ENCODE peak calls at places on chromosomes 3 and 15, in eight cellular contexts. Z, X, A, U, G, K, S and V are unnamed samples.
A peak's percentile ranks its signal among the peaks of the same experiment; 100 is the strongest.

GRCh38 chr3:151316267-151316991 is at the start of gene GPR87:
- DNase-seq in Z (peak; percentile 34), X (no peak), A (peak; percentile 24), U (no peak), G (peak; percentile 78), K (peak; percentile 10), S (peak; percentile 18), V (no peak)

GRCh38 chr3:170560296-170560695 is 25.6 kb downstream of the SLC7A14 start:
- DNase-seq in Z (no peak), X (no peak), A (no peak), U (no peak), G (peak; percentile 43), K (no peak), S (no peak), V (no peak)

GRCh38 chr3:125437631-125438435 is 62.7 kb upstream of the ZNF148 start:
- DNase-seq in Z (peak; percentile 59), X (peak; percentile 27), A (peak; percentile 69), U (peak; percentile 79), G (peak; percentile 29), K (peak; percentile 73), S (peak; percentile 49), V (peak; percentile 44)

GRCh38 chr15:92954578-92954977 is 54.5 kb downstream of the CHD2 start:
- DNase-seq in Z (peak; percentile 40), X (no peak), A (no peak), U (no peak), G (peak; percentile 30), K (no peak), S (peak; percentile 18), V (no peak)

GRCh38 chr3:170695486-170696069 is 109.7 kb upstream of the SLC7A14 start:
- DNase-seq in Z (no peak), X (no peak), A (no peak), U (no peak), G (peak; percentile 34), K (no peak), S (no peak), V (no peak)

GRCh38 chr3:30282052-30282708 is 324.2 kb upstream of the TGFBR2 start:
- DNase-seq in Z (peak; percentile 96), X (no peak), A (peak; percentile 95), U (no peak), G (peak; percentile 96), K (no peak), S (no peak), V (no peak)

GRCh38 chr3:37984051-37984450 is 6.5 kb upstream of the VILL start:
- DNase-seq in Z (no peak), X (no peak), A (no peak), U (no peak), G (no peak), K (no peak), S (no peak), V (no peak)

GRCh38 chr3:193800138-193801043 is 207.4 kb downstream of the OPA1 start:
- DNase-seq in Z (no peak), X (no peak), A (no peak), U (no peak), G (no peak), K (no peak), S (no peak), V (no peak)

GRCh38 chr3:196803891-196804468 is 63.7 kb upstream of the SENP5 start:
- DNase-seq in Z (no peak), X (no peak), A (no peak), U (no peak), G (no peak), K (no peak), S (peak; percentile 49), V (no peak)

GRCh38 chr15:93312891-93313486 is 224.0 kb upstream of the RGMA start:
- DNase-seq in Z (no peak), X (no peak), A (peak; percentile 37), U (no peak), G (no peak), K (no peak), S (no peak), V (no peak)

GRCh38 chr3:141798455-141798854 is 35.2 kb downstream of the GRK7 start:
- DNase-seq in Z (no peak), X (no peak), A (peak; percentile 17), U (no peak), G (peak; percentile 14), K (peak; percentile 6), S (no peak), V (no peak)

GRCh38 chr15:91426412-91426811 is 326.4 kb downstream of the SV2B start:
- DNase-seq in Z (no peak), X (no peak), A (peak; percentile 42), U (no peak), G (peak; percentile 16), K (no peak), S (no peak), V (no peak)

GRCh38 chr3:195219351-195220045 is 51.5 kb downstream of the XXYLT1 start:
- DNase-seq in Z (no peak), X (no peak), A (no peak), U (no peak), G (no peak), K (no peak), S (no peak), V (no peak)

GRCh38 chr15:99102332-99103235 is 2.3 kb upstream of the SYNM start:
- DNase-seq in Z (no peak), X (no peak), A (no peak), U (no peak), G (no peak), K (no peak), S (no peak), V (no peak)

GRCh38 chr15:82140859-82141258 is 95.0 kb upstream of the MEX3B start:
- DNase-seq in Z (no peak), X (no peak), A (no peak), U (no peak), G (no peak), K (no peak), S (no peak), V (no peak)

GRCh38 chr15:86863226-86863915 is 783.7 kb downstream of the AGBL1 start:
- DNase-seq in Z (peak; percentile 1), X (no peak), A (peak; percentile 84), U (no peak), G (peak; percentile 31), K (no peak), S (no peak), V (no peak)

GRCh38 chr15:55164284-55164683 is 32.5 kb downstream of the RSL24D1 start:
- DNase-seq in Z (no peak), X (no peak), A (no peak), U (no peak), G (no peak), K (no peak), S (no peak), V (no peak)

GRCh38 chr3:65814883-65815578 is 223.7 kb downstream of the MAGI1 start:
- DNase-seq in Z (no peak), X (no peak), A (no peak), U (no peak), G (no peak), K (no peak), S (no peak), V (no peak)

GRCh38 chr3:9765865-9766264 is 3.9 kb downstream of the CAMK1 start:
- DNase-seq in Z (no peak), X (no peak), A (no peak), U (no peak), G (peak; percentile 23), K (no peak), S (no peak), V (no peak)

GRCh38 chr15:66621491-66622467 is 56.0 kb upstream of the LCTL start:
- DNase-seq in Z (peak; percentile 43), X (no peak), A (peak; percentile 86), U (peak; percentile 61), G (peak; percentile 36), K (no peak), S (no peak), V (no peak)

GRCh38 chr3:156132313-156132712 is 11.9 kb downstream of the KCNAB1 start:
- DNase-seq in Z (no peak), X (no peak), A (no peak), U (no peak), G (no peak), K (no peak), S (no peak), V (no peak)

GRCh38 chr15:75904241-75904631 is 558 bp downstream of the FBXO22 start:
- DNase-seq in Z (peak; percentile 65), X (peak; percentile 20), A (peak; percentile 60), U (peak; percentile 46), G (peak; percentile 49), K (peak; percentile 47), S (peak; percentile 58), V (no peak)

GRCh38 chr3:52341123-52341522 is 25.0 kb downstream of the DNAH1 start:
- DNase-seq in Z (no peak), X (no peak), A (no peak), U (no peak), G (no peak), K (no peak), S (no peak), V (no peak)

GRCh38 chr3:188212308-188212969 is 58.5 kb downstream of the LPP start:
- DNase-seq in Z (peak; percentile 22), X (no peak), A (peak; percentile 86), U (no peak), G (peak; percentile 81), K (no peak), S (no peak), V (no peak)

GRCh38 chr15:33341943-33342342 is 31.2 kb downstream of the RYR3 start:
- DNase-seq in Z (no peak), X (no peak), A (no peak), U (no peak), G (no peak), K (no peak), S (no peak), V (no peak)

GRCh38 chr3:170330366-170330765 is 27.1 kb upstream of the SKIL start:
- DNase-seq in Z (peak; percentile 58), X (no peak), A (peak; percentile 85), U (no peak), G (peak; percentile 29), K (no peak), S (no peak), V (no peak)

GRCh38 chr3:15633766-15634588 is 32.4 kb downstream of the BTD start:
- DNase-seq in Z (peak; percentile 27), X (no peak), A (peak; percentile 44), U (no peak), G (peak; percentile 41), K (no peak), S (no peak), V (no peak)